ENCODE peak calls at places on chromosomes 11 and 22, in seven cellular contexts. A is tibial nerve; B is uterus; H is transverse colon; Y is effector memory CD4-positive, alpha-beta T cell; G is IMR-90; O is small intestine. W is an unnamed sample.

GRCh38 chr11:70082829-70083228 is 4.7 kb downstream of the ANO1 start:
- DNase-seq in A (no peak), B (no peak), H (no peak), Y (no peak), G (no peak), O (peak; percentile 18), W (no peak)

GRCh38 chr11:95067042-95067827 is 516 bp downstream of the SRSF8 start:
- DNase-seq in A (peak; percentile 73), B (peak; percentile 86), H (peak; percentile 85), Y (peak; percentile 52), G (peak; percentile 72), O (peak; percentile 69), W (peak; percentile 76)

GRCh38 chr22:33272180-33272579 is 214.0 kb upstream of the SYN3 start:
- DNase-seq in A (no peak), B (no peak), H (no peak), Y (no peak), G (no peak), O (no peak), W (no peak)

GRCh38 chr11:63826471-63827190 is 12.3 kb upstream of the MARK2 start:
- DNase-seq in A (no peak), B (no peak), H (no peak), Y (no peak), G (no peak), O (no peak), W (no peak)

GRCh38 chr11:44955019-44955738 is 4.5 kb upstream of the TP53I11 start:
- DNase-seq in A (peak; percentile 48), B (peak; percentile 59), H (peak; percentile 66), Y (no peak), G (peak; percentile 92), O (peak; percentile 83), W (peak; percentile 84)

GRCh38 chr11:87391501-87391900 is 353.8 kb downstream of the TMEM135 start:
- DNase-seq in A (no peak), B (no peak), H (no peak), Y (no peak), G (no peak), O (no peak), W (peak; percentile 9)

GRCh38 chr11:11211888-11212287 is 141.2 kb downstream of the CSNK2A3 start:
- DNase-seq in A (no peak), B (no peak), H (no peak), Y (no peak), G (no peak), O (no peak), W (no peak)

GRCh38 chr11:13294771-13295579 is 17.4 kb downstream of the BMAL1 start:
- DNase-seq in A (no peak), B (no peak), H (no peak), Y (no peak), G (no peak), O (no peak), W (no peak)

GRCh38 chr11:66124564-66124963 is 54.5 kb downstream of the PACS1 start:
- DNase-seq in A (no peak), B (no peak), H (no peak), Y (no peak), G (peak; percentile 83), O (no peak), W (peak; percentile 70)

GRCh38 chr11:111379500-111380136 is 543 bp upstream of the POU2AF1 start:
- DNase-seq in A (no peak), B (no peak), H (no peak), Y (no peak), G (no peak), O (no peak), W (no peak)

GRCh38 chr11:117281159-117281558 is 10.0 kb upstream of the BACE1-AS start:
- DNase-seq in A (no peak), B (peak; percentile 74), H (no peak), Y (no peak), G (peak; percentile 99), O (no peak), W (peak; percentile 93)

GRCh38 chr11:15742626-15743243 is 613.6 kb downstream of the SOX6 start:
- DNase-seq in A (no peak), B (no peak), H (no peak), Y (no peak), G (peak; percentile 50), O (peak; percentile 41), W (no peak)

GRCh38 chr11:65398362-65398910 is 12.0 kb downstream of the FRMD8 start:
- DNase-seq in A (no peak), B (no peak), H (no peak), Y (no peak), G (no peak), O (no peak), W (no peak)

GRCh38 chr11:78399136-78399535 is 18.5 kb downstream of the GAB2 start:
- DNase-seq in A (no peak), B (no peak), H (no peak), Y (no peak), G (no peak), O (no peak), W (no peak)

GRCh38 chr22:20509344-20510047 is 2.1 kb downstream of the MED15 start:
- DNase-seq in A (peak; percentile 79), B (peak; percentile 86), H (peak; percentile 79), Y (peak; percentile 34), G (peak; percentile 94), O (peak; percentile 93), W (peak; percentile 91)

DNA sequence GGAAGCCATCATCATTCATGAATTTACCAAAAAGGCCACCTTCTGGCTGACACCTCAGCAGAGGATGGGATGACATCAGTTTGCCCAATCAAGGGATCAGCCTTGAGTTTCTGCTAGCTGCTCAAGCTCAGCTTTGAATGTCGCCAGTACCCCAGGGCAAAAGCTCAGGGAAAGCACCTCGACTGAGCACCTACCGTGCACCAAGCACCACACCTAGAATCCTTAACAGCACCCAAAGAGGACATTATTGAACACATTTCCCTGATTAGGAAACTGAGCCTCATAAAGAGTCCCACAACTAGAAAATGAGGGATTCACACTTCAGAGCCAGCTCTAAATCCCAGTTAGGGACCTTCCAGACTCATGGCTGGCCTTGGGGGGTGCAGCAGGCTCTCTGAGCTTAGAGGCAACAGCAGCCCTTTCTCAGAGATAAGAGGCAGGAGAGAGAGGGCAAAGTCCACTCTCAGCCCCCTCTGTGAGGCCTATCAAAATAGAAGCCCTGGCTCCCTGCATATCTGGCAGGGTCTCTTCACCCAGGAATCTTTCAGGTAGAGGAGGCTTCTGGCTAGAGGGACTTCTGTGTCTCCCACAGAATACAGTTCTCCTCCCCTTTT is 13.4 kb upstream of the DAGLA start:
- DNase-seq in A (no peak), B (no peak), H (no peak), Y (no peak), G (no peak), O (peak; percentile 49), W (no peak)
- H3K4me3 ChIP-seq in A (no peak overlapping the region), B (no peak overlapping the region), H (no peak overlapping the region), Y (no peak overlapping the region), G (no peak overlapping the region), O (no peak overlapping the region), W (no peak overlapping the region)

DNA sequence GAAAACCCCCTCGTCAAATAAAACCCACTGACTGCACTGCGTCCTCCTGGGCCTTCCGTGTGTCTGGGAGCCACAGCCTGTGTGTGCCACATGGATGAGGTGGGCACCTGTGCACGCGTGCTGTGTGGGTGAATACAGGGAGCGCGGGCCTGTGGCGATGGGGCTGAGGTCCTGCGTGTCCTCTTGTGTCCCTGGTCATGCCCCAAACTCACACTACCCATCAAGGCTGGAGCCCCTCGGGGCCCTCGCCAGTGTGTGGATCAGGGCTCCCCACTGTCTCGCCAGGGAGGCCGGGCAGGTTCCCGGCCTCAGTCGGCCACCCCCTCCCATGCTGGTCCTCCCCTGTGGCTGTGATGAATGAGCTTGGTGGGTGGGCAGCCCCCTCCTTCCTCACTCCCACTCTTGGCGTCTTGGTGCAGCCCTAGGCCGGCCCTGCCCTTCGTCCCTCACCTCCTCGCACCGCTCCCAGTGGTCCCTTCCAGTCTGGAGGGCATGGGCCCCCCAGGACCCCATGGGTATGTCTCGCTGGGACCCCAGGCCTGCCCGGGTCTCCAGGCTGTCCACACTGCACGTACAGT is 712 bp upstream of the CD151 start:
- DNase-seq in A (no peak), B (no peak), H (no peak), Y (no peak), G (no peak), O (no peak), W (no peak)
- H3K4me1 ChIP-seq in A (no peaks in the 10 kb centered on the region), B (peaks cover 63% of the 10 kb centered on the region), H (peaks cover 40% of the 10 kb centered on the region), Y (peaks cover 37% of the 10 kb centered on the region), G (peaks cover 37% of the 10 kb centered on the region), O (peaks cover 6% of the 10 kb centered on the region), W (peaks cover 34% of the 10 kb centered on the region)

DNA sequence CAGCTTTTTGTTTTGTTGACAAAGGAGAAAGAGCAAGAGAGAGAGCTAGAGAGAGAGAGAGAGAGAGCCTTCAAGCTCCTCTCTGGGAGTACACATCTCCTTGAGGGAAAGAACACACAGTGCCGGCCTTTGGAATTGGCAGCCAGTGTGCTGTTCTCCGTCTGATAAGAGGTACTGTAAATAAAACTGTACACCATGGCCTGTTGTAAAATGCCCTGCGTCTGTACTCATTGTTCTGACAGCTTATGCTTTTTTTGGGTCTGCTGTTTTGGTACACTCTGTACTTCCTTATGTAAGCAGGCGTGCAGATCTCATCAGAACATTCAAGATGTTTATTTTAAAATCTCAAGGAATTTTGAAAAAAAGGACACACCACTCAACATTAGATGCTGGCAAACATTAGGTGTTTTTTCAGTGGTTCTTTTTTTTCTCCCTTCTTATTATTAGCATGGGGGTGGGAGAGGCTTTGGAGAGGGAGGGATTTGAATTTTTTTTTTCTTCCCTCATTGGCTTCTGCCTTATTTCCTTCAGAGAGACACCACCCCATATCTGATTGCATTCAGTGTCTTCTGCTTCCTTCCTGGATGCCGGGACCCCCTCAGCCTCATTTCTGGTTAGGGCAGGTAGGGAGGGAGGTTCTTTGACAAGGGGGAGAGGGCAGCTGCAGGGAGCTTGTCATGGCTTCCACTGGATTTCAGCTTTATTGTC is 116.8 kb upstream of the NNMT start:
- DNase-seq in A (peak; percentile 85), B (peak; percentile 96), H (peak; percentile 87), Y (no peak), G (no peak), O (peak; percentile 99), W (peak; percentile 100)
- H3K4me3 ChIP-seq in A (peak overlapping the region; percentile 49), B (peak overlapping the region; percentile 41), H (no peak overlapping the region), Y (no peak overlapping the region), G (no peak overlapping the region), O (no peak overlapping the region), W (no peak overlapping the region)

GRCh38 chr11:46247664-46248063 is 29.8 kb upstream of the CREB3L1 start:
- DNase-seq in A (no peak), B (no peak), H (peak; percentile 77), Y (no peak), G (peak; percentile 54), O (peak; percentile 87), W (peak; percentile 48)

GRCh38 chr11:46248270-46249102 is 29.0 kb upstream of the CREB3L1 start:
- DNase-seq in A (no peak), B (no peak), H (no peak), Y (no peak), G (peak; percentile 98), O (no peak), W (peak; percentile 98)

GRCh38 chr11:46246514-46246913 is 30.9 kb upstream of the CREB3L1 start:
- DNase-seq in A (no peak), B (no peak), H (no peak), Y (no peak), G (peak; percentile 47), O (no peak), W (peak; percentile 61)

GRCh38 chr11:46249103-46249942 is 28.1 kb upstream of the CREB3L1 start:
- DNase-seq in A (no peak), B (no peak), H (no peak), Y (no peak), G (peak; percentile 67), O (no peak), W (peak; percentile 76)

DNA sequence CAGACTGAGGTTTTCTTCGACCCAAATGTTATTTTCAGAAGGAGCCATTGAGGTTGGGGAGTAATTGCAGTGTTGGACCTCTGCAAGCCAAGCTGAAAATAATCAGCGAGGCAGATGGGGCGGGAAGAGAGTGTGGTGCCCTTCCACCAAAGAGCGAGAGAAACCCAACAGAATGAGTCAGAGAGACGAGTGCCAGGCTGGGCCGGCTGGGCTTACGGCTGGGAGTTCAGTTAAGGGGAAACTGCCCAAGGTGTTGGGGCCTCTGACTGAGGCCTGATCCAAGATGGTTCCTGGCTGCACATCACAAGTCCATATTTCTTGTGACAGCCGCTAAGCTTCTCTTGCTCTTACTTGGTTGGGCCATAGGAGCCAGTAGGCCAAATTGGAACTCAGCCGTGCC is 30.4 kb upstream of the CREB3L1 start:
- DNase-seq in A (no peak), B (no peak), H (no peak), Y (no peak), G (no peak), O (no peak), W (peak; percentile 55)
- H3K4me1 ChIP-seq in A (no peaks in the 10 kb centered on the region), B (no peaks in the 10 kb centered on the region), H (peaks cover 9% of the 10 kb centered on the region), Y (peaks cover 3% of the 10 kb centered on the region), G (peaks cover 26% of the 10 kb centered on the region), O (peaks cover 16% of the 10 kb centered on the region), W (peaks cover 28% of the 10 kb centered on the region)

W was measured in fibroblast of lung.